ENCODE peak calls at places on chromosomes 13 and 19, in seven cellular contexts. T is HepG2, V is GM23338, Z is HCT116, R is GM12878, L is H1, S is K562. C is an unnamed sample.

GRCh38 chr13:24097064-24097463 is 63.5 kb upstream of the SPATA13 start:
- DNase-seq in R (peak; percentile 16), V (no peak), T (peak; percentile 71), L (no peak), Z (no peak), S (no peak), C (peak; percentile 42)

GRCh38 chr13:45749026-45749759 is 47.1 kb downstream of the CBY2 start:
- DNase-seq in Z (no peak), S (no peak), R (no peak), V (no peak), L (no peak), T (no peak), C (no peak)

GRCh38 chr13:44397766-44398223 is 24.2 kb downstream of the SERP2 start:
- DNase-seq in T (no peak), Z (no peak), R (no peak), V (no peak), L (no peak), S (peak; percentile 53), C (no peak)

GRCh38 chr13:94343243-94343585 is 136.3 kb downstream of the DCT start:
- DNase-seq in T (no peak), L (no peak), Z (no peak), S (no peak), R (no peak), V (no peak), C (no peak)

GRCh38 chr19:4030981-4031380 is 23.4 kb downstream of the PIAS4 start:
- DNase-seq in T (no peak), Z (no peak), L (no peak), S (no peak), R (no peak), V (no peak), C (no peak)

GRCh38 chr19:46487802-46488445 is 7.7 kb downstream of the PNMA8B start:
- DNase-seq in S (peak; percentile 74), Z (peak; percentile 29), R (no peak), T (peak; percentile 46), L (peak; percentile 39), V (peak; percentile 93), C (no peak)

GRCh38 chr19:31351212-31352193 is 2.3 kb upstream of the TSHZ3 start:
- DNase-seq in L (no peak), S (no peak), T (no peak), R (no peak), Z (no peak), V (peak; percentile 62), C (no peak)

GRCh38 chr13:27919934-27920676 is at the start of gene PDX1:
- DNase-seq in L (no peak), R (no peak), Z (no peak), S (no peak), V (peak; percentile 83), T (no peak), C (no peak)

GRCh38 chr13:49533586-49534269 is 38.0 kb downstream of the PHF11 start:
- DNase-seq in T (no peak), S (no peak), Z (no peak), V (no peak), L (no peak), R (no peak), C (no peak)

GRCh38 chr19:45492627-45493470 is 4.0 kb downstream of the RTN2 start:
- DNase-seq in L (no peak), Z (peak; percentile 72), V (peak; percentile 91), S (peak; percentile 84), T (peak; percentile 68), R (no peak), C (no peak)

GRCh38 chr13:44414771-44415170 is 41.1 kb downstream of the SERP2 start:
- DNase-seq in L (no peak), R (no peak), V (no peak), T (no peak), Z (no peak), S (no peak), C (no peak)

GRCh38 chr13:38535271-38535670 is 151.6 kb upstream of the FREM2 start:
- DNase-seq in L (no peak), R (no peak), Z (no peak), S (no peak), T (no peak), V (no peak), C (no peak)

GRCh38 chr19:52638601-52639000 is 446 bp upstream of the ZNF83 start:
- DNase-seq in S (peak; percentile 32), T (no peak), R (no peak), L (no peak), V (peak; percentile 40), Z (no peak), C (no peak)

GRCh38 chr19:50844296-50844935 is 10.3 kb upstream of the KLK3 start:
- DNase-seq in V (no peak), Z (no peak), S (no peak), T (no peak), L (no peak), R (no peak), C (no peak)

GRCh38 chr13:110716235-110716505 is 2.7 kb downstream of the ING1 start:
- DNase-seq in T (peak; percentile 24), Z (no peak), V (peak; percentile 46), R (no peak), S (no peak), L (no peak), C (no peak)

GRCh38 chr19:56377105-56377924 is 16.0 kb downstream of the ZNF582 start:
- DNase-seq in V (peak; percentile 26), R (no peak), S (no peak), T (no peak), L (no peak), Z (no peak), C (no peak)

GRCh38 chr19:51271015-51271600 is 20.2 kb downstream of the SIGLECL1 start:
- DNase-seq in Z (no peak), S (peak; percentile 26), L (no peak), T (no peak), V (peak; percentile 63), R (no peak), C (no peak)

GRCh38 chr13:75749407-75749806 is 113.3 kb downstream of the LMO7 start:
- DNase-seq in L (no peak), V (peak; percentile 17), S (no peak), Z (no peak), R (no peak), T (no peak), C (no peak)

GRCh38 chr13:38897521-38897920 is 93.1 kb downstream of the STOML3 start:
- DNase-seq in R (no peak), T (no peak), S (no peak), Z (no peak), L (no peak), V (no peak), C (no peak)

GRCh38 chr19:45922281-45922680 is 7.7 kb upstream of the NANOS2 start:
- DNase-seq in T (peak; percentile 34), S (peak; percentile 39), V (peak; percentile 94), L (peak; percentile 25), R (no peak), Z (peak; percentile 18), C (no peak)

GRCh38 chr13:51959773-51960172 is 51.5 kb downstream of the ATP7B start:
- DNase-seq in S (peak; percentile 30), L (no peak), R (no peak), Z (no peak), T (no peak), V (peak; percentile 15), C (no peak)

GRCh38 chr19:28737021-28737525 is 475.9 kb downstream of the UQCRFS1 start:
- DNase-seq in V (peak; percentile 65), L (no peak), R (peak; percentile 3), S (no peak), T (peak; percentile 15), Z (no peak), C (peak; percentile 2)

DNA sequence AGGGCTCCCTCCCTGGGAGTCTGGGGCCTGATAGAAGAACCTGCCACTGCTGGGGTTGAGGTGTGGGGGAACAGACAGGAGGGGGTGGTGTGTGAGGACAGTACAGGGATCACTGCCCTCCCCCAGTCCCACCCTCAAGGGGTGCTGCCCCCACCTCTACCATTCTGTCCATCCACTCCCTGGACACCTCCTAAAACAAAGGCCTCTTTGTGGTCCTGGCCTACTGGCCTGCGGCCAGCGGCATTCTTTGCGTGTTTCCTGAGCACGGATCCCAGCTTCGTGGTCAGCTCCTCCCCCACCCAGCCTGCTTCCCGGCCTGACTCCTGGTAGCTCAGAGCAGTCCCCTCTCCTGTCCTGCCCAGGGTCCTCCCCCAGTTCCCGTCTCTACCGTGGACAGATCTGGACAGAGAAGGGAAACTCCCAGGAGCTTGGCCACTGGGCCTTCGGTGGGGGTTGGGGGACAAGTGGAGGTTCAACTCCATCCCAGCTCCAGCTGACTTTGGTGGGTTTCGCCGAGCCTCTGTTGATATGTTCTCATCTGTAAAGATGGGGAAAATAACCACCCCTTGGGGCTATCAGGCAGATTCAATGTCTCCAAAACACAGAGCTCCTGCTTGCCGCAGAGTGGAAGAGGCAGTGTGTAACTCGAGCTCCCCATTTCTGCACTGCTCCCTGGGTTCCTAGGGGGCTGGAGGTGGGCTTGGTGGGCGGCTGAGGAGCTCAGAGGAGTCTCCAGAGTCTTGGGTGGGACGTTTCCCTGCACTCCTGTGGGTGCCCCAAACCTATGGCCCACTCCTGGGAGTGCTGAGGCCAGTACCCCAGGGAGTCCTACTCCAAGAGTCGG is 48.7 kb downstream of the LYL1 start:
- DNase-seq in L (no peak), S (no peak), R (no peak), Z (peak; percentile 80), V (peak; percentile 50), T (peak; percentile 97), C (no peak)
- TF ChIP-seq POLR2AphosphoS5 in L (no peak), S (no peak), R (no peak), Z (peak; percentile 66), V (no peak), T (peak; percentile 65), C (no peak)

GRCh38 chr13:40665754-40666057 is 735 bp downstream of the FOXO1 start:
- DNase-seq in R (no peak), L (no peak), V (no peak), Z (no peak), T (no peak), S (peak; percentile 19), C (no peak)

GRCh38 chr13:40666058-40666904 is at the start of gene FOXO1:
- DNase-seq in R (no peak), Z (peak; percentile 58), S (peak; percentile 96), T (peak; percentile 51), V (peak; percentile 81), L (no peak), C (no peak)

GRCh38 chr13:40662866-40663265 is 3.6 kb downstream of the FOXO1 start:
- DNase-seq in Z (no peak), V (peak; percentile 58), S (no peak), T (no peak), L (no peak), R (peak; percentile 74), C (no peak)

GRCh38 chr13:40665061-40665753 is 1.2 kb downstream of the FOXO1 start:
- DNase-seq in T (no peak), R (no peak), Z (no peak), S (peak; percentile 36), L (no peak), V (peak; percentile 47), C (no peak)

GRCh38 chr13:40664100-40665060 is 2.1 kb downstream of the FOXO1 start:
- DNase-seq in L (no peak), T (peak; percentile 43), S (peak; percentile 50), Z (no peak), V (peak; percentile 45), R (no peak), C (no peak)
- TF ChIP-seq EZH2 in L (no peak), T (no peak), S (no peak), Z (no peak), V (no peak), R (no peak), C (no peak)

GRCh38 chr19:6599866-6600454 is 9.0 kb upstream of the CD70 start:
- DNase-seq in Z (no peak), R (no peak), T (no peak), S (no peak), V (no peak), L (no peak), C (no peak)
- H3K27ac ChIP-seq in Z (no peak overlapping the region), R (peak overlapping the region; percentile 95), T (no peak overlapping the region), S (peak overlapping the region; percentile 94), V (no peak overlapping the region), L (no peak overlapping the region), C (no peak overlapping the region)

GRCh38 chr13:66328486-66328885 is 901.6 kb downstream of the PCDH9 start:
- DNase-seq in S (no peak), L (no peak), T (no peak), Z (no peak), R (no peak), V (no peak), C (no peak)
- TF ChIP-seq POLR2AphosphoS5 in S (no peak), L (no peak), T (no peak), Z (no peak), R (no peak), V (no peak), C (no peak)